ENCODE peak calls at places on chromosomes 6 and 20, in six cellular contexts. Q is A673, V is fibroblast of pulmonary artery, O is PC-3, N is lung, L is SK-N-SH. F is an unnamed sample.

GRCh38 chr6:150876598-150876997 is 11.1 kb downstream of the MTHFD1L start:
- DNase-seq in N (no peak), Q (peak), V (peak), L (no peak), O (no peak), F (peak)

GRCh38 chr20:47181056-47181862 is 175.2 kb downstream of the ZMYND8 start:
- DNase-seq in L (peak), Q (peak), N (no peak), V (peak), O (peak), F (peak)

GRCh38 chr6:24547243-24547642 is 52.5 kb downstream of the ALDH5A1 start:
- DNase-seq in L (no peak), Q (peak), N (no peak), V (peak), O (no peak), F (no peak)

GRCh38 chr6:49423817-49424216 is 39.2 kb downstream of the MMUT start:
- DNase-seq in N (no peak), V (peak), L (peak), Q (peak), O (peak), F (no peak)

GRCh38 chr6:16737926-16738325 is 23.3 kb downstream of the ATXN1 start:
- DNase-seq in Q (no peak), N (no peak), V (no peak), L (no peak), O (no peak), F (peak)

GRCh38 chr6:81814365-81815109 is 62.1 kb upstream of the TENT5A start:
- DNase-seq in N (no peak), L (no peak), O (peak), V (peak), Q (no peak), F (peak)

GRCh38 chr6:159059099-159059498 is 14.3 kb upstream of the TAGAP start:
- DNase-seq in O (no peak), V (no peak), Q (no peak), N (no peak), L (no peak), F (no peak)

GRCh38 chr20:44970243-44970757 is 4.0 kb downstream of the STK4 start:
- DNase-seq in V (no peak), Q (no peak), O (no peak), L (no peak), N (no peak), F (no peak)

GRCh38 chr6:136752554-136752953 is 39.7 kb downstream of the MAP3K5 start:
- DNase-seq in N (no peak), V (no peak), Q (no peak), O (no peak), L (no peak), F (no peak)

GRCh38 chr6:45486739-45487138 is 109.0 kb upstream of the SUPT3H start:
- DNase-seq in N (no peak), O (no peak), V (no peak), L (no peak), Q (no peak), F (no peak)

GRCh38 chr6:163764565-163764964 is 350.0 kb downstream of the QKI start:
- DNase-seq in Q (no peak), V (no peak), N (peak), O (no peak), L (no peak), F (no peak)

GRCh38 chr6:87904041-87904440 is 143.6 kb upstream of the SPACA1 start:
- DNase-seq in L (no peak), Q (no peak), V (no peak), O (no peak), N (no peak), F (no peak)

GRCh38 chr6:108751851-108752732 is 96.1 kb upstream of the ARMC2 start:
- DNase-seq in V (no peak), Q (no peak), N (no peak), L (no peak), O (no peak), F (no peak)

GRCh38 chr6:168163096-168163731 is 84.2 kb upstream of the FRMD1 start:
- DNase-seq in O (no peak), V (no peak), N (no peak), Q (no peak), L (peak), F (peak)

GRCh38 chr6:23349521-23350147 is 776.4 kb upstream of the NRSN1 start:
- DNase-seq in V (peak), O (peak), Q (peak), N (no peak), L (peak), F (peak)

GRCh38 chr6:4554645-4555044 is 221.6 kb upstream of the CDYL start:
- DNase-seq in O (no peak), Q (no peak), V (no peak), L (no peak), N (no peak), F (no peak)

GRCh38 chr6:87756858-87757257 is 54.8 kb upstream of the AKIRIN2 start:
- DNase-seq in L (no peak), Q (peak), N (peak), V (peak), O (peak), F (peak)

GRCh38 chr20:20498081-20498861 is 130.4 kb downstream of the INSM1 start:
- DNase-seq in L (peak), N (no peak), Q (peak), V (peak), O (peak), F (no peak)

GRCh38 chr20:17610566-17611289 is 40.9 kb downstream of the DSTN start:
- DNase-seq in O (no peak), Q (no peak), V (no peak), L (peak), N (no peak), F (peak)

GRCh38 chr20:15642676-15643075 is 930.6 kb downstream of the KIF16B start:
- DNase-seq in O (peak), N (no peak), L (no peak), V (peak), Q (no peak), F (peak)

DNA sequence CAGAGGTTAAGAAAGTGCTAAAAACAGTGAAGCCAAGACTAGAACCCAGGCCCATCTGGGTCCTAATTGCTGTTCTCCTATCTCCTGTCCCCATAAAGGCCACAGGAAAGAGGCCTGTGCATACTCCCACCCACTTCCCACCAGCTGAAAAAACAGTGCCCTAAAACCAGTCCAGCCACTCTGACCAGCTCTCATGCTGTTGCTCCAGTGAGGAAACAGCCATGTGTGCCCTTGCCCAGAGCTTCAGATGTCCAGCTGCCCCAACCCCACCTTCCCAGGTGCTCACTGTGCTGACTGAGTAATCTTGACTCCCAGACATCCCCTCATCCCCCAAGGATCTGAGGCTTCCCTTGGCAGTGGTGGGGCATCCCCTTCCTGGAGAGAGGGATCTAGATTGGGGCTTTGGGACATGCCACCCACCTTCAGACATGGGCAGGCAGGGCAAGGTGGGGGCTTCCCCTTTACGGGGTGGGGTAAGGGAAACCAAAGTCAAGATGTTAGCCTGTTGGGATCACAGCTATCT is 28.7 kb downstream of the KCNK5 start:
- DNase-seq in L (no peak), N (peak), V (no peak), O (peak), Q (no peak), F (no peak)
- TF ChIP-seq CTCF in L (no peak), N (no peak), V (no peak), O (no peak), Q (no peak), F (no peak)

DNA sequence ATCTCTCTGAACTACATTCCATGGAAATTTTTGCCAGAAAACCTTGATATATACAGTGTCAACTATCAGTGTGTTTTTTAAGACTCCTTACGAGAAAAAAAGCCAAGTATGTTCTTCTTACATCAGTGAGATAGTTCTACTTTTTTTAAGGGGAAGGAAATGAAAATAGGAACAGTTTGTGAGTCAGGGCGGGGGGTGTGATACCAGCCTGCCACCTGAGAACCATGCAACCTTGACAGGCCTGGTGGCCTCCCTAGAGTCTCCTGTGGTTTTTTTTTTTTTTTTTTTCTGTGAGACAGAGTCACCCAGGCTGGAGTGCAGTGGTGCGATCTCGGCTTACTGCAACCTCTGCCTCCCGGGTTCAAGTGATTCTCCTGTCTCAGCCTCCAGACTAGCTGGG is 96.3 kb upstream of the GCM1 start:
- DNase-seq in Q (no peak), V (no peak), N (no peak), O (no peak), L (no peak), F (no peak)
- H3K4me3 ChIP-seq in Q (no peak), V (no peak), N (no peak), O (no peak), L (no peak), F (no peak)

DNA sequence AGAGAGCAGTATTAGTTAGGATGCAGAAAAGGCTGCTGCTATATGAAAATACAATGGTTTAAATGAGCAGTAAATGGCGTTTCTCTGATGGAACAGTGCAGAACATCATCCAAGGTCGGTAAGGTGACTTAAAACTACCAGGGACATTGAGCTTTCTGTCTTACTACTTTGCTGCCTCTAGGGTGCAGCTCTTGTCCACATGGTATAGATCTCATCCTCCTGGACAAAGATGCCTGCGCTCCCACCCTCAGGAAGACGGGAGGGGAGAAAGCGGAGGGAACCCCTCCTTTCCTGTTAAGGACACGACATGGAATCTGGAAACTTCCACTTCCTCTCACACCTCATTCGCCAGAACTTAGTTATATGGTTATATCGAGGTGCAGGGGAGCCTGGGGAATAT is 224.4 kb upstream of the TSHZ2 start:
- DNase-seq in N (no peak), L (peak), V (peak), Q (peak), O (peak), F (peak)
- TF ChIP-seq CTCF in N (no peak), L (no peak), V (peak), Q (peak), O (peak), F (peak)

GRCh38 chr6:139640453-139640852 is 266.0 kb upstream of the CITED2 start:
- DNase-seq in L (no peak), Q (no peak), V (peak), O (no peak), N (no peak), F (peak)
- H3K4me3 ChIP-seq in L (no peak), Q (no peak), V (no peak), O (no peak), N (no peak), F (no peak)

GRCh38 chr6:36841756-36842155 is 2.5 kb upstream of the CPNE5 start:
- DNase-seq in L (no peak), Q (no peak), V (no peak), O (no peak), N (no peak), F (no peak)

GRCh38 chr6:36837686-36838085 is 1.6 kb downstream of the CPNE5 start:
- DNase-seq in N (no peak), L (no peak), Q (no peak), O (no peak), V (no peak), F (no peak)

GRCh38 chr6:36840471-36841461 is 1.5 kb upstream of the CPNE5 start:
- DNase-seq in O (no peak), V (no peak), L (no peak), N (no peak), Q (no peak), F (no peak)

GRCh38 chr6:36838896-36839818 is at the start of gene CPNE5:
- DNase-seq in N (no peak), Q (peak), O (no peak), L (peak), V (no peak), F (no peak)

DNA sequence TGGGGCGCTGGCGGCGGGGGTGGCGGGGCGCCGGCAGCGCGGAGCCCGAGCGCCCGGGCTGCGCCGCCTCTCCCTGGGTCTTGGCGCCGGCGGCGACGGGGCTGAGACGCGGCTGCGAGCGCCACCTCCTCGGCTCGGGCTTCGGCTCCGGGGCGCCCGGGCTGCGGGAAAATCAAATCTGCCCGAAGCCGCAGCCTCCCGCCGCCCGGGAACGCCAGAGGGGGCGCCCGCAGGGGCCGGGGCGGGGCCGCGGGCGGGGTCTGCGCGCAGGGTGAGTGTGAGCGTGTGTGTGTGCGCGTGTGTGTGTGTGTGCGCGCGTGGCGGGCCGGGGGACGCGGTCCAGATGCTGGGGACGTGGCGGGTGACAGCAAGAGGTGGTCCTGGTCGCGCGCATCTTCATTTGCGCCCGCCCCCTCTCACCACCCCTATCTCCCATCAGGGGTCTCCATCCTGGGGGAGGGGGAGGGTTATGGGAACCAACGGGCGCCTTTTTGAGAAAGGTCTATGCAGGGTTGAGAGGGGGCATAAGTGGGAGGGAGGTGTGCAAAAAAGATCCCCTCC is 655 bp upstream of the CPNE5 start:
- DNase-seq in Q (peak), N (no peak), L (peak), V (no peak), O (peak), F (no peak)
- TF ChIP-seq CTCF in Q (peak), N (no peak), L (peak), V (no peak), O (peak), F (no peak)

GRCh38 chr6:10599046-10599445 is 77.9 kb downstream of the GCNT2 start:
- DNase-seq in N (no peak), Q (no peak), L (no peak), V (no peak), O (no peak), F (no peak)

GRCh38 chr6:10603265-10603664 is 82.1 kb downstream of the GCNT2 start:
- DNase-seq in L (no peak), V (no peak), N (no peak), Q (no peak), O (no peak), F (no peak)

GRCh38 chr6:10595731-10596664 is 74.8 kb downstream of the GCNT2 start:
- DNase-seq in Q (no peak), N (no peak), O (peak), L (no peak), V (no peak), F (no peak)

GRCh38 chr6:10598084-10598960 is 77.2 kb downstream of the GCNT2 start:
- DNase-seq in V (no peak), N (no peak), Q (no peak), O (peak), L (peak), F (no peak)

GRCh38 chr6:10597499-10598001 is 76.4 kb downstream of the GCNT2 start:
- DNase-seq in L (no peak), N (no peak), O (no peak), V (no peak), Q (no peak), F (no peak)
- H3K4me3 ChIP-seq in L (no peak), N (no peak), O (no peak), V (no peak), Q (no peak), F (no peak)

GRCh38 chr6:75368151-75368779 is 83.7 kb upstream of the TMEM30A start:
- DNase-seq in L (peak), N (peak), Q (peak), O (peak), V (peak), F (no peak)
- TF ChIP-seq CTCF in L (peak), N (no peak), Q (peak), O (peak), V (peak), F (peak)

F was measured in AG10803.